ENCODE peak calls at places on chromosomes 11 and 22, in six cellular contexts. X is HCT116, T is H1, N is ovary, U is GM12878, W is adrenal gland. R is an unnamed sample.

GRCh38 chr22:48483764-48484528 is 1343.7 kb downstream of the BRD1 start:
- DNase-seq in X (no peak), T (no peak), N (no peak), U (no peak), W (no peak), R (no peak)

GRCh38 chr11:13446444-13446843 is 16.6 kb downstream of the BTBD10 start:
- DNase-seq in X (no peak), T (no peak), N (no peak), U (no peak), W (no peak), R (no peak)

GRCh38 chr11:2428322-2428795 is 16.0 kb downstream of the TRPM5 start:
- DNase-seq in X (peak), T (peak), N (no peak), U (no peak), W (peak), R (peak)

GRCh38 chr11:65431452-65432132 is 9.0 kb downstream of the NEAT1 start:
- DNase-seq in X (no peak), T (no peak), N (no peak), U (no peak), W (no peak), R (no peak)

GRCh38 chr11:103091441-103091809 is 535 bp downstream of the DCUN1D5 start:
- DNase-seq in X (no peak), T (peak), N (no peak), U (no peak), W (peak), R (peak)

GRCh38 chr11:122559734-122560382 is 95.7 kb upstream of the UBASH3B start:
- DNase-seq in X (peak), T (peak), N (no peak), U (no peak), W (no peak), R (no peak)

GRCh38 chr11:94938399-94939055 is 34.8 kb downstream of the CWC15 start:
- DNase-seq in X (no peak), T (no peak), N (no peak), U (no peak), W (peak), R (peak)

GRCh38 chr11:10301656-10302293 is 3.1 kb upstream of the ADM start:
- DNase-seq in X (no peak), T (no peak), N (no peak), U (no peak), W (no peak), R (no peak)

GRCh38 chr22:36762687-36763260 is 13.1 kb downstream of the IFT27 start:
- DNase-seq in X (no peak), T (no peak), N (peak), U (no peak), W (no peak), R (no peak)

GRCh38 chr11:64638017-64638664 is 47.1 kb downstream of the SLC22A12 start:
- DNase-seq in X (no peak), T (peak), N (no peak), U (no peak), W (no peak), R (no peak)

GRCh38 chr11:119206512-119207299 is 567 bp downstream of the CBL start:
- DNase-seq in X (no peak), T (peak), N (peak), U (no peak), W (peak), R (peak)

GRCh38 chr22:31583861-31584485 is 78.0 kb downstream of the PISD start:
- DNase-seq in X (no peak), T (no peak), N (no peak), U (no peak), W (no peak), R (no peak)

GRCh38 chr22:29212738-29213137 is 7.0 kb downstream of the EMID1 start:
- DNase-seq in X (no peak), T (no peak), N (no peak), U (no peak), W (no peak), R (no peak)

GRCh38 chr11:69292221-69292648 is 1.7 kb upstream of the MYEOV start:
- DNase-seq in X (no peak), T (peak), N (no peak), U (no peak), W (peak), R (no peak)

GRCh38 chr11:116517077-116517476 is 255.7 kb downstream of the BUD13 start:
- DNase-seq in X (no peak), T (no peak), N (no peak), U (no peak), W (no peak), R (no peak)

GRCh38 chr11:20070459-20070858 is 89.8 kb downstream of the DBX1 start:
- DNase-seq in X (no peak), T (no peak), N (no peak), U (no peak), W (no peak), R (no peak)

GRCh38 chr11:65316979-65317786 is 2.5 kb downstream of the CDC42EP2 start:
- DNase-seq in X (peak), T (peak), N (peak), U (no peak), W (peak), R (peak)

GRCh38 chr11:112085822-112086421 is 634 bp downstream of the TIMM8B start:
- DNase-seq in X (no peak), T (peak), N (no peak), U (no peak), W (peak), R (peak)

GRCh38 chr11:1870721-1871466 is 18.0 kb downstream of the LSP1 start:
- DNase-seq in X (no peak), T (no peak), N (no peak), U (no peak), W (peak), R (no peak)

GRCh38 chr22:21707677-21708076 is 27.9 kb downstream of the YPEL1 start:
- DNase-seq in X (no peak), T (no peak), N (no peak), U (no peak), W (no peak), R (no peak)

GRCh38 chr11:69244286-69244685 is 49.7 kb upstream of the MYEOV start:
- DNase-seq in X (no peak), T (no peak), N (no peak), U (no peak), W (no peak), R (no peak)

GRCh38 chr11:1829039-1829820 is 5.6 kb upstream of the SYT8 start:
- DNase-seq in X (no peak), T (no peak), N (no peak), U (no peak), W (no peak), R (peak)

GRCh38 chr11:72352859-72353551 is 81.3 kb downstream of the CLPB start:
- DNase-seq in X (no peak), T (no peak), N (no peak), U (peak), W (no peak), R (no peak)

GRCh38 chr22:44884968-44885805 is 124.6 kb downstream of the PHF21B start:
- DNase-seq in X (no peak), T (no peak), N (no peak), U (no peak), W (no peak), R (peak)

GRCh38 chr22:41009222-41009948 is 58.2 kb downstream of the RBX1 start:
- DNase-seq in X (no peak), T (no peak), N (no peak), U (no peak), W (no peak), R (no peak)

GRCh38 chr11:94002226-94002625 is 18.9 kb upstream of the HEPHL1 start:
- DNase-seq in X (no peak), T (no peak), N (no peak), U (no peak), W (no peak), R (no peak)

GRCh38 chr11:23644443-23644842 is 784.2 kb upstream of the CCDC179 start:
- DNase-seq in X (no peak), T (no peak), N (no peak), U (no peak), W (no peak), R (no peak)

GRCh38 chr22:23305922-23306374 is 125.6 kb downstream of the BCR start:
- DNase-seq in X (no peak), T (no peak), N (peak), U (no peak), W (peak), R (no peak)

GRCh38 chr11:10708131-10708530 is 14.6 kb upstream of the IRAG1 start:
- DNase-seq in X (no peak), T (no peak), N (no peak), U (no peak), W (no peak), R (no peak)

GRCh38 chr22:43861529-43861928 is 784 bp downstream of the SULT4A1 start:
- DNase-seq in X (no peak), T (no peak), N (no peak), U (no peak), W (no peak), R (peak)

GRCh38 chr11:16080688-16081388 is 275.5 kb downstream of the SOX6 start:
- DNase-seq in X (no peak), T (no peak), N (no peak), U (no peak), W (no peak), R (no peak)

GRCh38 chr11:134592391-134592990 is 180.4 kb upstream of the B3GAT1 start:
- DNase-seq in X (peak), T (peak), N (no peak), U (no peak), W (peak), R (no peak)

GRCh38 chr11:111691731-111692130 is 74.5 kb downstream of the PPP2R1B start:
- DNase-seq in X (no peak), T (no peak), N (no peak), U (no peak), W (no peak), R (no peak)

GRCh38 chr11:127117231-127117671 is 116.7 kb upstream of the KIRREL3 start:
- DNase-seq in X (no peak), T (no peak), N (no peak), U (no peak), W (no peak), R (no peak)

GRCh38 chr11:65132988-65133700 is 1.2 kb downstream of the SYVN1 start:
- DNase-seq in X (peak), T (peak), N (no peak), U (no peak), W (peak), R (peak)

DNA sequence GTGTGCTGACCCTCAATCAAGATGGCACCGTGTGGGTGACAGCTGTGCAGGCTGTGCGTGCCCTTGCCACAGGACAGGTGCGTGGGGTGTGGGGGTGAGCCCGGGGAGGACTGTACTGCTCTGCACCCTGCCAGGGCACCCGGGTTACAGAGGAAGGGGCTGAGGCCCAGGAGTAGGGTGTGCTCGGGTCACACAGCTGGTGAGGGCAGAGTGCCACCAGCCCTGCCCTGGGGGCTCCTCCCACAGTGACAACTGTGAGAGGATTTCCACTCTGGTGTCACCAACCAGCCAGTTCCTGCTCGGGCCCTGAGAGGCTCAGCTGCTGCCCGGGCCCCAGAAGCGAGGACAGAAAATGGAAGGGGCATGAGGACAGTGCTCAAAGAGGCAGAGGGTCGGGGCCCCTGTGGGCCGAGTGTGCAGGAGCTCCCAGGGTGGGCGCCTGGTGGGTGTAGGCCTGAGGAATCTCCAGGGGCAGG is 20.5 kb downstream of the TRMU start:
- DNase-seq in X (no peak), T (no peak), N (no peak), U (no peak), W (no peak), R (no peak)
- TF ChIP-seq CTCF in X (no peak), T (no peak), N (no peak), U (no peak), W (no peak), R (no peak)

GRCh38 chr11:124839972-124840621 is 25.1 kb upstream of the ROBO3 start:
- DNase-seq in X (no peak), T (peak), N (no peak), U (no peak), W (no peak), R (peak)
- H3K4me3 ChIP-seq in X (no peak), T (peak), N (no peak), U (no peak), W (no peak), R (no peak)

DNA sequence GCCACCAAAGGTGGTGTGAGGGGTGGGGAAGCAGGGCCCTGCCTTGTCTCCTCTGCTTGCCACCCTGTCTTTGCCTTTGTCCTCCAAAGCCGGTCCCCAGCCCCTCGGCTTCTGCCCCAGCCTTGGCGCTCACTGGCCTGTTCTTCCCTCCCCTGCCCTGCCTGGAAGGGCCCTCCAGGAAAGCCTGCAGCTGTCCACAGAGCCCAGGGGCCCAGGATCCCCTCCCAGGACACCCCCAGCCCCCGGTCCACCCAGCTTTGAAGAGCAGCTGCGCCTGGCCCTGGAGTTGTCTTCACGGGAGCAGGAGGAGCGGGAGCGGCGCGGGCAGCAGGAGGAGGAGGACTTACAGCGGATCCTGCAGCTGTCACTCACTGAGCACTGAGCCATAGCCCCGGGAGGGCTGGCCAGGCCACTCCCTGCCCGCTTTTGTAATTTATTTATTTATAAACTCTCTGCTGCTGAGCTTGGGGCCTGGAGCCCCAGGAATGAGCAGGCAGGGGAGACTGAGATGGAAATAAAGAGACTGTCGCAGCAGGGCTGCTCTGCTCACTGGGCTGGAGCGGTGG is 1.3 kb upstream of the SSH3 start:
- DNase-seq in X (no peak), T (peak), N (peak), U (no peak), W (no peak), R (peak)
- TF ChIP-seq POLR2A in X (no peak), T (no peak), N (no peak), U (no peak), W (no peak), R (no peak)

DNA sequence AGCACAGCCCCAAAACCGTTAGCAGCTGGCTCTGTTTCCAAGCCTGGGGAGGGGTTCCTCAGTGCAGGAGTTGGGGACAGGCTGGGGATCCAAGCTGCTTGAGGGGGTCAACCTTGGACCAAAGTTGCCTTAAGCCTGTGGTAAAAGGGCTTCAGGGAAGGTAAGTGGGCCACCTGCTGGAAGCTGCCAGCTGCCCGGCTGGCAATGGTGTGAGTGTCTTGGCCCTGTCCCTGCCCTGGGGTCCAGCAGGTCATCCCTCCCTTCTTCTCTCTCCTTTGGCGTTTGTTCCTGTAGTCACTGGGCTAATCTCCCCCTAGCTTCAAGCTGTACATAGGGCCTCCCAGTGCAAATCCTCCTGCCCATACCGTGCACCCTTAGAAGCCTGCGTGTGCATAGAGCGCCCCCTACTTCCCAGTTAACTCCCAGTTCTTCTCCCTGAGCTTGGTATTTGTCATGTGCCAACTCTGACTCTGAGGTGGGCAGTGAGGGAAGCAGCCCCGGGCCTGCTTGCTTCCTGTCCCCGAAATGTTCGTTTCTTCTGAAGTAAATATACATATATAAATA is 4.4 kb downstream of the TMEM258 start:
- DNase-seq in X (peak), T (peak), N (no peak), U (no peak), W (no peak), R (no peak)
- TF ChIP-seq CTCF in X (peak), T (peak), N (peak), U (peak), W (peak), R (peak)